ENCODE peak calls at places on chromosome 5, in eight cellular contexts. One of them, this sample, is unnamed.

GRCh38 chr5:112390327-112390726 is 28.8 kb downstream of the EPB41L4A start:
- DNase-seq in K562: no peak
- DNase-seq in body of pancreas: peak; percentile 16
- DNase-seq in cardiac fibroblast: no peak
- DNase-seq in IMR-90: no peak
- DNase-seq in choroid plexus epithelial cell: no peak
- DNase-seq in fibroblast of lung: no peak
- DNase-seq in astrocyte of the spinal cord: no peak
- DNase-seq in this sample: no peak

GRCh38 chr5:172311605-172312004 is 28.0 kb upstream of the UBTD2 start:
- DNase-seq in body of pancreas: no peak
- DNase-seq in fibroblast of lung: no peak
- DNase-seq in cardiac fibroblast: peak; percentile 32
- DNase-seq in astrocyte of the spinal cord: peak; percentile 85
- DNase-seq in choroid plexus epithelial cell: no peak
- DNase-seq in K562: no peak
- DNase-seq in IMR-90: no peak
- DNase-seq in this sample: peak; percentile 85

GRCh38 chr5:181045316-181045715 is 5.2 kb downstream of the BTNL9 start:
- DNase-seq in body of pancreas: no peak
- DNase-seq in choroid plexus epithelial cell: no peak
- DNase-seq in fibroblast of lung: no peak
- DNase-seq in K562: peak; percentile 66
- DNase-seq in IMR-90: no peak
- DNase-seq in cardiac fibroblast: no peak
- DNase-seq in astrocyte of the spinal cord: no peak
- DNase-seq in this sample: no peak

GRCh38 chr5:73960426-73960825 is 334.4 kb downstream of the ARHGEF28 start:
- DNase-seq in body of pancreas: no peak
- DNase-seq in IMR-90: no peak
- DNase-seq in K562: no peak
- DNase-seq in choroid plexus epithelial cell: no peak
- DNase-seq in fibroblast of lung: no peak
- DNase-seq in astrocyte of the spinal cord: no peak
- DNase-seq in cardiac fibroblast: no peak
- DNase-seq in this sample: no peak

GRCh38 chr5:34044950-34045525 is 2.0 kb upstream of the C1QTNF3 start:
- DNase-seq in body of pancreas: no peak
- DNase-seq in astrocyte of the spinal cord: no peak
- DNase-seq in fibroblast of lung: peak; percentile 50
- DNase-seq in IMR-90: no peak
- DNase-seq in cardiac fibroblast: peak; percentile 17
- DNase-seq in choroid plexus epithelial cell: no peak
- DNase-seq in K562: no peak
- DNase-seq in this sample: no peak

GRCh38 chr5:62719061-62719730 is 140.6 kb downstream of the LRRC70 start:
- DNase-seq in body of pancreas: no peak
- DNase-seq in choroid plexus epithelial cell: no peak
- DNase-seq in cardiac fibroblast: no peak
- DNase-seq in astrocyte of the spinal cord: no peak
- DNase-seq in fibroblast of lung: no peak
- DNase-seq in IMR-90: no peak
- DNase-seq in K562: no peak
- DNase-seq in this sample: no peak

GRCh38 chr5:131263648-131264452 is at the start of gene CDC42SE2:
- DNase-seq in choroid plexus epithelial cell: peak; percentile 86
- DNase-seq in fibroblast of lung: peak; percentile 83
- DNase-seq in astrocyte of the spinal cord: peak; percentile 86
- DNase-seq in K562: peak; percentile 94
- DNase-seq in cardiac fibroblast: peak; percentile 76
- DNase-seq in IMR-90: peak; percentile 80
- DNase-seq in body of pancreas: peak; percentile 84
- DNase-seq in this sample: peak; percentile 44

GRCh38 chr5:32711693-32712462 is 757 bp downstream of the NPR3 start:
- DNase-seq in K562: no peak
- DNase-seq in cardiac fibroblast: peak; percentile 61
- DNase-seq in astrocyte of the spinal cord: peak; percentile 43
- DNase-seq in IMR-90: peak; percentile 49
- DNase-seq in choroid plexus epithelial cell: peak; percentile 25
- DNase-seq in fibroblast of lung: peak; percentile 59
- DNase-seq in body of pancreas: peak; percentile 22
- DNase-seq in this sample: no peak

GRCh38 chr5:150246835-150247234 is 42.7 kb downstream of the CAMK2A start:
- DNase-seq in fibroblast of lung: no peak
- DNase-seq in body of pancreas: no peak
- DNase-seq in cardiac fibroblast: no peak
- DNase-seq in astrocyte of the spinal cord: no peak
- DNase-seq in K562: no peak
- DNase-seq in choroid plexus epithelial cell: no peak
- DNase-seq in IMR-90: no peak
- DNase-seq in this sample: no peak

GRCh38 chr5:107669543-107670027 is 1.2 kb downstream of the EFNA5 start:
- DNase-seq in fibroblast of lung: peak; percentile 50
- DNase-seq in body of pancreas: peak; percentile 32
- DNase-seq in choroid plexus epithelial cell: peak; percentile 47
- DNase-seq in IMR-90: peak; percentile 2
- DNase-seq in astrocyte of the spinal cord: peak; percentile 38
- DNase-seq in cardiac fibroblast: peak; percentile 58
- DNase-seq in K562: no peak
- DNase-seq in this sample: no peak

GRCh38 chr5:95439801-95440493 is 48.8 kb downstream of the FAM81B start:
- DNase-seq in K562: no peak
- DNase-seq in IMR-90: no peak
- DNase-seq in choroid plexus epithelial cell: no peak
- DNase-seq in astrocyte of the spinal cord: no peak
- DNase-seq in cardiac fibroblast: no peak
- DNase-seq in fibroblast of lung: no peak
- DNase-seq in body of pancreas: no peak
- DNase-seq in this sample: no peak

GRCh38 chr5:92337772-92338234 is 954.7 kb upstream of the ARRDC3 start:
- DNase-seq in IMR-90: peak; percentile 23
- DNase-seq in body of pancreas: no peak
- DNase-seq in K562: no peak
- DNase-seq in choroid plexus epithelial cell: peak; percentile 73
- DNase-seq in cardiac fibroblast: peak; percentile 70
- DNase-seq in astrocyte of the spinal cord: peak; percentile 46
- DNase-seq in fibroblast of lung: peak; percentile 82
- DNase-seq in this sample: peak; percentile 29

DNA sequence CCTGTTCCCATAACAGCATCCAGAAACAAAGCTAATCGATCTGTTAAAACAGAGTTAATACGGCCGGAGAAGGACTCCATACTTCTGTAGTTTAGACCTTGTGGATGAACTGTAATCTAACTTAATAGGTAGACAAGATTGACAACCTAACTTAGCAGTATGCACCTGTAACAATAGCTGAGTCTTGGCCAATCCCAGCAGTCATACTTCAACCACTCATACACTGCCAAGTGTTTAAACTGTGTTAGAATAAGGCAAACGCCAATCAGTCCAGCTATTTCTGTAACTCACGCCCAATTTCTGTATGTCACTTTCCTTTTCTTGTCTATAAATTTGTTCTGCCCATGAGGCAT is 33.7 kb upstream of the MACIR start:
- DNase-seq in choroid plexus epithelial cell: no peak
- DNase-seq in K562: no peak
- DNase-seq in IMR-90: no peak
- DNase-seq in fibroblast of lung: no peak
- DNase-seq in cardiac fibroblast: no peak
- DNase-seq in body of pancreas: no peak
- DNase-seq in astrocyte of the spinal cord: no peak
- DNase-seq in this sample: no peak
- TF ChIP-seq CTCF in choroid plexus epithelial cell: no peak
- TF ChIP-seq CTCF in K562: no peak
- TF ChIP-seq CTCF in IMR-90: no peak
- TF ChIP-seq CTCF in fibroblast of lung: no peak
- TF ChIP-seq CTCF in cardiac fibroblast: no peak
- TF ChIP-seq CTCF in body of pancreas: no peak
- TF ChIP-seq CTCF in astrocyte of the spinal cord: no peak
- TF ChIP-seq CTCF in this sample: no peak

GRCh38 chr5:109743770-109744212 is 54.1 kb downstream of the MAN2A1 start:
- DNase-seq in K562: peak; percentile 69
- DNase-seq in IMR-90: peak; percentile 95
- DNase-seq in choroid plexus epithelial cell: peak; percentile 98
- DNase-seq in cardiac fibroblast: peak; percentile 97
- DNase-seq in body of pancreas: no peak
- DNase-seq in fibroblast of lung: peak; percentile 97
- DNase-seq in astrocyte of the spinal cord: peak; percentile 90
- DNase-seq in this sample: peak; percentile 77

GRCh38 chr5:109744261-109744660 is 54.5 kb downstream of the MAN2A1 start:
- DNase-seq in choroid plexus epithelial cell: no peak
- DNase-seq in K562: no peak
- DNase-seq in cardiac fibroblast: no peak
- DNase-seq in fibroblast of lung: no peak
- DNase-seq in IMR-90: no peak
- DNase-seq in astrocyte of the spinal cord: no peak
- DNase-seq in body of pancreas: no peak
- DNase-seq in this sample: no peak

GRCh38 chr5:109741390-109741789 is 51.7 kb downstream of the MAN2A1 start:
- DNase-seq in astrocyte of the spinal cord: no peak
- DNase-seq in choroid plexus epithelial cell: no peak
- DNase-seq in K562: no peak
- DNase-seq in fibroblast of lung: no peak
- DNase-seq in body of pancreas: no peak
- DNase-seq in cardiac fibroblast: no peak
- DNase-seq in IMR-90: no peak
- DNase-seq in this sample: no peak

GRCh38 chr5:109740329-109740728 is 50.6 kb downstream of the MAN2A1 start:
- DNase-seq in choroid plexus epithelial cell: peak; percentile 49
- DNase-seq in astrocyte of the spinal cord: peak; percentile 61
- DNase-seq in body of pancreas: peak; percentile 47
- DNase-seq in IMR-90: peak; percentile 34
- DNase-seq in fibroblast of lung: peak; percentile 72
- DNase-seq in cardiac fibroblast: no peak
- DNase-seq in K562: no peak
- DNase-seq in this sample: peak; percentile 37

GRCh38 chr5:109743041-109743531 is 53.4 kb downstream of the MAN2A1 start:
- DNase-seq in body of pancreas: no peak
- DNase-seq in K562: peak; percentile 22
- DNase-seq in IMR-90: no peak
- DNase-seq in fibroblast of lung: no peak
- DNase-seq in astrocyte of the spinal cord: no peak
- DNase-seq in cardiac fibroblast: peak; percentile 19
- DNase-seq in choroid plexus epithelial cell: peak; percentile 44
- DNase-seq in this sample: no peak
- H3K4me3 ChIP-seq in body of pancreas: no peak overlapping the region
- H3K4me3 ChIP-seq in K562: no peak overlapping the region
- H3K4me3 ChIP-seq in IMR-90: no peak overlapping the region
- H3K4me3 ChIP-seq in fibroblast of lung: no peak overlapping the region
- H3K4me3 ChIP-seq in astrocyte of the spinal cord: no peak overlapping the region
- H3K4me3 ChIP-seq in cardiac fibroblast: no peak overlapping the region
- H3K4me3 ChIP-seq in choroid plexus epithelial cell: no peak overlapping the region
- H3K4me3 ChIP-seq in this sample: no peak overlapping the region

GRCh38 chr5:54742417-54742889 is 224.9 kb downstream of the SNX18 start:
- DNase-seq in IMR-90: peak; percentile 80
- DNase-seq in choroid plexus epithelial cell: peak; percentile 70
- DNase-seq in K562: peak; percentile 84
- DNase-seq in fibroblast of lung: peak; percentile 84
- DNase-seq in astrocyte of the spinal cord: peak; percentile 54
- DNase-seq in body of pancreas: peak; percentile 21
- DNase-seq in cardiac fibroblast: peak; percentile 69
- DNase-seq in this sample: no peak
- TF ChIP-seq CTCF in IMR-90: peak; percentile 42
- TF ChIP-seq CTCF in choroid plexus epithelial cell: peak; percentile 60
- TF ChIP-seq CTCF in K562: no peak
- TF ChIP-seq CTCF in fibroblast of lung: peak; percentile 24
- TF ChIP-seq CTCF in astrocyte of the spinal cord: peak; percentile 23
- TF ChIP-seq CTCF in body of pancreas: no peak
- TF ChIP-seq CTCF in cardiac fibroblast: no peak
- TF ChIP-seq CTCF in this sample: peak; percentile 34

DNA sequence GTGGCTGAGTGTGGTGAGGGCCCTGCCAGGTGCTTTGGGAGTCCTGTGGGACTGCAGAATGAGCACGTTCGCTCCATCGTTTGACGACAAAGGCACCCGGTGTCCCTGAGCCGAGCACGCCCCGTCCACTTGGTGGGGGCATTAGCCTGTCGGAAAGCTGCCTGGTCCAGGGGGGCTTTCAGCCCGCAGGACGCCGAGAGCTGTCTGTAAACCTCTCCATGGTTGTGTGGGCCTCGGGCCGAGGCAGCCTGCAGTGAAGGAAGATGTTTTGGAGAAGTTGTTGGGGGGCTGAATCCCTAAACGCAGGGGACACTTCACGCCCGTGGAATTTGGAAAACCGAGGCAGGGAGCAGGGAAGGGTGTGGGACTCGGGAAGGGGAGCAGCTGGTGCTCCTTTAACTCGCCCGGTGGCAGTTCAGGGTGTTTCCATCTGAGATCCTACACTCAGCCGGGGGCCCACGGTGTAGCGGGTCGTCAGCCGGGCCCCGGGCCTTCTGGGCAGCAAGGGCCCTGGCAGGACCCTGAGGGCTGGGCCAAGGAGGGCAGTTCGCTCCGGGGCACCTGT is 53.7 kb downstream of the MRPL36 start:
- DNase-seq in fibroblast of lung: no peak
- DNase-seq in IMR-90: no peak
- DNase-seq in body of pancreas: no peak
- DNase-seq in cardiac fibroblast: no peak
- DNase-seq in K562: no peak
- DNase-seq in choroid plexus epithelial cell: no peak
- DNase-seq in astrocyte of the spinal cord: no peak
- DNase-seq in this sample: no peak
- H3K4me3 ChIP-seq in fibroblast of lung: no peak overlapping the region
- H3K4me3 ChIP-seq in IMR-90: no peak overlapping the region
- H3K4me3 ChIP-seq in body of pancreas: no peak overlapping the region
- H3K4me3 ChIP-seq in cardiac fibroblast: no peak overlapping the region
- H3K4me3 ChIP-seq in K562: peak overlapping the region; percentile 12
- H3K4me3 ChIP-seq in choroid plexus epithelial cell: no peak overlapping the region
- H3K4me3 ChIP-seq in astrocyte of the spinal cord: no peak overlapping the region
- H3K4me3 ChIP-seq in this sample: no peak overlapping the region

GRCh38 chr5:31251032-31251431 is 57.5 kb downstream of the CDH6 start:
- DNase-seq in choroid plexus epithelial cell: no peak
- DNase-seq in body of pancreas: no peak
- DNase-seq in IMR-90: no peak
- DNase-seq in K562: no peak
- DNase-seq in astrocyte of the spinal cord: no peak
- DNase-seq in fibroblast of lung: no peak
- DNase-seq in cardiac fibroblast: no peak
- DNase-seq in this sample: no peak
- TF ChIP-seq CTCF in choroid plexus epithelial cell: no peak
- TF ChIP-seq CTCF in body of pancreas: no peak
- TF ChIP-seq CTCF in IMR-90: no peak
- TF ChIP-seq CTCF in K562: no peak
- TF ChIP-seq CTCF in astrocyte of the spinal cord: peak; percentile 6
- TF ChIP-seq CTCF in fibroblast of lung: no peak
- TF ChIP-seq CTCF in cardiac fibroblast: no peak
- TF ChIP-seq CTCF in this sample: no peak

This sample was measured in astrocyte of the cerebellum.